ENCODE peak calls at places on chromosomes 4 and X, in seven cellular contexts. H is SK-N-SH; T is IMR-90; S is CD8-positive, alpha-beta T cell; P is astrocyte of the cerebellum; L is lower leg skin; C is neural crest cell. U is an unnamed sample.

GRCh38 chrX:40096395-40097091 is 1.2 kb downstream of the BCOR start:
- DNase-seq in P (no peak), T (peak), H (peak), C (no peak), L (peak), S (peak), U (peak)

GRCh38 chrX:124619710-124620109 is 273.3 kb downstream of the SH2D1A start:
- DNase-seq in P (no peak), S (no peak), C (no peak), T (no peak), L (no peak), H (no peak), U (no peak)

GRCh38 chr4:174999407-174999806 is 81.2 kb downstream of the ADAM29 start:
- DNase-seq in T (no peak), L (no peak), P (no peak), S (no peak), H (no peak), C (no peak), U (no peak)

GRCh38 chrX:9942086-9942485 is 25.1 kb upstream of the CLDN34 start:
- DNase-seq in S (peak), H (no peak), P (no peak), L (no peak), T (no peak), C (no peak), U (peak)

GRCh38 chr4:7158081-7158750 is 34.1 kb upstream of the SORCS2 start:
- DNase-seq in T (no peak), P (no peak), S (no peak), H (no peak), C (no peak), L (peak), U (no peak)

GRCh38 chr4:103892616-103893015 is 172.8 kb upstream of the TACR3 start:
- DNase-seq in H (no peak), L (no peak), P (no peak), S (no peak), T (no peak), C (no peak), U (no peak)

GRCh38 chr4:72312032-72312650 is 256.9 kb downstream of the ADAMTS3 start:
- DNase-seq in L (peak), P (peak), T (peak), H (no peak), S (no peak), C (no peak), U (no peak)

GRCh38 chr4:44927361-44928061 is 201.2 kb upstream of the GNPDA2 start:
- DNase-seq in L (no peak), P (peak), S (no peak), C (no peak), H (peak), T (peak), U (no peak)

GRCh38 chr4:52102587-52102986 is 51.5 kb downstream of the SPATA18 start:
- DNase-seq in H (no peak), C (no peak), L (no peak), P (no peak), T (peak), S (no peak), U (no peak)

GRCh38 chrX:10079155-10079711 is 77.5 kb upstream of the CLCN4 start:
- DNase-seq in H (no peak), P (no peak), L (peak), S (no peak), C (no peak), T (peak), U (no peak)

GRCh38 chr4:98627883-98628282 is 30.5 kb downstream of the TSPAN5 start:
- DNase-seq in T (peak), S (no peak), C (no peak), L (no peak), H (no peak), P (peak), U (no peak)

GRCh38 chr4:8435656-8436121 is 4.8 kb downstream of the ACOX3 start:
- DNase-seq in C (no peak), T (peak), L (no peak), S (peak), H (no peak), P (no peak), U (peak)

GRCh38 chr4:52659722-52660261 is 691 bp upstream of the USP46 start:
- DNase-seq in H (peak), S (no peak), T (no peak), L (peak), P (no peak), C (no peak), U (peak)

GRCh38 chr4:96972920-96973319 is 1133.0 kb downstream of the PDHA2 start:
- DNase-seq in P (no peak), S (no peak), C (no peak), H (no peak), T (no peak), L (no peak), U (no peak)

GRCh38 chrX:123171781-123172180 is 12.3 kb upstream of the GRIA3 start:
- DNase-seq in S (no peak), T (no peak), C (no peak), P (no peak), L (no peak), H (no peak), U (no peak)

GRCh38 chr4:26051278-26051677 is 137.3 kb downstream of the SMIM20 start:
- DNase-seq in T (no peak), C (no peak), L (no peak), H (peak), P (no peak), S (no peak), U (no peak)

GRCh38 chr4:68917016-68917415 is 34.6 kb downstream of the UGT2A3 start:
- DNase-seq in S (no peak), L (no peak), P (no peak), C (no peak), H (no peak), T (no peak), U (no peak)

GRCh38 chr4:66055999-66056398 is 385.7 kb upstream of the EPHA5 start:
- DNase-seq in S (no peak), H (no peak), P (no peak), T (no peak), C (no peak), L (no peak), U (no peak)

GRCh38 chrX:15702488-15703371 is 35.3 kb upstream of the CA5B start:
- DNase-seq in S (no peak), H (no peak), P (no peak), T (no peak), C (no peak), L (no peak), U (no peak)

GRCh38 chr4:102104278-102104677 is 241.0 kb downstream of the SLC39A8 start:
- DNase-seq in P (peak), S (no peak), H (no peak), T (no peak), L (no peak), C (no peak), U (no peak)

GRCh38 chrX:102985182-102985581 is 48.1 kb downstream of the RAB40AL start:
- DNase-seq in T (no peak), L (no peak), P (no peak), C (no peak), S (no peak), H (no peak), U (no peak)

GRCh38 chrX:153554519-153555167 is 37.2 kb downstream of the ATP2B3 start:
- DNase-seq in P (peak), S (peak), L (peak), H (peak), T (peak), C (peak), U (peak)

GRCh38 chr4:4625488-4625887 is 83.6 kb upstream of the STX18 start:
- DNase-seq in L (no peak), P (no peak), H (no peak), T (peak), C (no peak), S (no peak), U (no peak)

GRCh38 chr4:4618846-4619245 is 77.0 kb upstream of the STX18 start:
- DNase-seq in H (no peak), L (no peak), S (no peak), P (peak), T (no peak), C (no peak), U (no peak)

GRCh38 chr4:4614925-4615678 is 73.3 kb upstream of the STX18 start:
- DNase-seq in S (no peak), T (peak), P (peak), L (no peak), C (no peak), H (no peak), U (no peak)

GRCh38 chr4:4619821-4620220 is 78.0 kb upstream of the STX18 start:
- DNase-seq in S (no peak), C (no peak), H (peak), P (no peak), T (no peak), L (no peak), U (no peak)
- TF ChIP-seq CTCF in S (no peak), C (no peak), H (no peak), P (no peak), T (no peak), L (no peak), U (no peak)

DNA sequence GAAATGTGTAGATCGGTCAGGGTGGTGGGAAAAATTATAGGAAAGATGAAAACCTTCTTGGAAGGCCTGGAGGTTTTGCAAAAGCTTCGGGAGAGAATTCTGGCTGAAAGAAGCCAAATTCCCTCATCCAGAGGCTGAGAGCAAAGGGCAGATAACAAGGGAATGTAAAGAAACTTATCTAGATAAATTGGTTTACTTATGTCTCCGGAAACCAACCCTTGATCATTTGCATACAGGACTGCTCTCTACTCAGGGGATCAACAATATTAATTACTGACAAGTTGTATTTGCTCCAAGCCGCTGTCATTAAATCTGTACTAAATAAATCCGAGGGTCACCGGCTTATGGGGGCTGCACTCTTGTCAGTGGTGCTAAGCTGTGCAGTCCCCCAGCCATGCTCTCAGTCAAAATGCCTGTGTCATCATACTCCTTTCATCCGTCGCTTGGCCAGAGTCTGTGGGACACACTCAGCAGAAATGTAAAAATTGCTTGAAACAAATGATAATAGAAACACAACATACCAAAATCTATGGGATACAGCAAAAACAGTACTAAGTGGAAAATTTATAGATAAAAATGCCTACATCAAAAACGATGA is 715.7 kb downstream of the KCTD8 start:
- DNase-seq in H (no peak), T (no peak), C (no peak), S (no peak), L (no peak), P (no peak), U (no peak)
- TF ChIP-seq CTCF in H (no peak), T (no peak), C (no peak), S (no peak), L (no peak), P (no peak), U (no peak)

DNA sequence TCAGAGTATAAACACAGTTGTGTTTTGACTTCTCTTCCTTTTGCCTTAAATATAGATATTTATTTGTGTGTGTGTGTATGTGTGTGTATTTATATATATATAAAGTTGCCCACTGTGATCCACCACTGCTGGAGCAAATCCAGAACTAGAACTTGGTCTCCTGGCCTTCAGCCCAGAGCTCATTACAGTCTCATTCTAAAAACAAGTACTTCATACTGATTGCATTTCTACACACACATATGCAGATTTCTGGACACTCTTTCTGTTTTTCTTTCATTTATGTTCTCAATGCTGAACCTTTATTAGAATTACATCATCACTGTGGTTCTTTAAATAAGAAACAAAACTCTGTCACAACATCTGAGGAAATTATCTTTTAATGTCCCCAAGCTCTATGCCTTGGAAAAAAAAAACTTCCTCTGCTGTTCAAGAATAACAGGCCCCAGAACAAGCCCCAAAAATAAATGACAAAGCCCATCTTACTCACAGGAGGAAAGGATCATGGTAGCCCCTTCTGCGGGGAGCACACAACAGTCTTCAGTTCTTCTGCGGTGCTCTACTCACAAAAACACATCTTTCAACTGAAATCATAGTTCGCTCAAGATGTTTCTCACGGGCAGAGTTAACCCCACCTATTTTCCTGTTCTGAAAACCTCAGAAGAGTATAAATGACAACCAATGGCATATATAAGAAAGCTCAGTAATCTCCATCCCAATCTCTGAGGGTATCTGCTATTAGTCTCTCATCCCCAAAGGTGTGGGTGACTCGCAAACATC is at the start of gene TXK:
- DNase-seq in P (peak), T (peak), C (no peak), H (no peak), S (peak), L (no peak), U (no peak)
- TF ChIP-seq CTCF in P (no peak), T (no peak), C (no peak), H (no peak), S (no peak), L (no peak), U (no peak)

DNA sequence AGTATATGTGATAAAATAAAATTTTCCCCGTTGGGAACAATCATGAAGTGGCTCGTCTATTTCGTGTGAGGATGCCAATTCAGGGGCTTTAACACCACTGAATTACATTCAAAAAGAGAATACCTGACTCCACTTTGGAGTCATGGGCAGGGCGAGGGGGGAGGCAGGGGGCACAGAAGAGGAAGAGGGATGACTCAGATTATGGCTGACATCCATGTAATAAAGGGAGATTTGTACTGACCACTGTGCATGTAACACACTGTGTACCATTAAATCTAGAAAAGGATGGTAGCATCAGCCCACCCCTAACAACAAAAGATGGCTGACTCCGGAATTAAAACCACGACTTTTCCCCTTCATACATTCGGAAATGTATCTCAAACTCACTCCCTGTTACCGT is 1.3 kb downstream of the SLC9A7 start:
- DNase-seq in P (no peak), C (no peak), H (no peak), T (peak), L (no peak), S (no peak), U (no peak)
- TF ChIP-seq CTCF in P (no peak), C (no peak), H (no peak), T (no peak), L (no peak), S (no peak), U (no peak)